ENCODE peak calls at places on chromosomes 11 and 22, in seven cellular contexts. One of them, this sample, is unnamed.
A peak's percentile ranks its signal among the peaks of the same experiment; 100 is the strongest.

GRCh38 chr11:114153224-114153623 is 93.7 kb downstream of the ZBTB16 start:
- DNase-seq in right lobe of liver: peak; percentile 71
- DNase-seq in effector memory CD4-positive, alpha-beta T cell: no peak
- DNase-seq in tibial nerve: no peak
- DNase-seq in lower lobe of right lung: no peak
- DNase-seq in body of pancreas: no peak
- DNase-seq in OCI-LY7: no peak
- DNase-seq in this sample: no peak

GRCh38 chr11:74086242-74086884 is 77.5 kb upstream of the UCP3 start:
- DNase-seq in OCI-LY7: no peak
- DNase-seq in effector memory CD4-positive, alpha-beta T cell: no peak
- DNase-seq in tibial nerve: no peak
- DNase-seq in body of pancreas: no peak
- DNase-seq in lower lobe of right lung: no peak
- DNase-seq in right lobe of liver: no peak
- DNase-seq in this sample: no peak

GRCh38 chr22:37544955-37545702 is 15.2 kb upstream of the CDC42EP1 start:
- DNase-seq in body of pancreas: peak; percentile 90
- DNase-seq in OCI-LY7: peak; percentile 46
- DNase-seq in right lobe of liver: peak; percentile 86
- DNase-seq in lower lobe of right lung: peak; percentile 82
- DNase-seq in tibial nerve: no peak
- DNase-seq in effector memory CD4-positive, alpha-beta T cell: peak; percentile 14
- DNase-seq in this sample: no peak

GRCh38 chr11:109486129-109486528 is 64.1 kb downstream of the C11orf87 start:
- DNase-seq in effector memory CD4-positive, alpha-beta T cell: no peak
- DNase-seq in OCI-LY7: no peak
- DNase-seq in body of pancreas: no peak
- DNase-seq in tibial nerve: no peak
- DNase-seq in right lobe of liver: no peak
- DNase-seq in lower lobe of right lung: no peak
- DNase-seq in this sample: no peak

GRCh38 chr11:60265373-60266214 is 14.9 kb upstream of the MS4A4A start:
- DNase-seq in right lobe of liver: no peak
- DNase-seq in lower lobe of right lung: no peak
- DNase-seq in body of pancreas: no peak
- DNase-seq in OCI-LY7: peak; percentile 61
- DNase-seq in effector memory CD4-positive, alpha-beta T cell: no peak
- DNase-seq in tibial nerve: no peak
- DNase-seq in this sample: no peak

GRCh38 chr11:76788661-76789442 is 5.7 kb downstream of the TSKU start:
- DNase-seq in OCI-LY7: no peak
- DNase-seq in right lobe of liver: peak; percentile 75
- DNase-seq in tibial nerve: no peak
- DNase-seq in body of pancreas: peak; percentile 86
- DNase-seq in lower lobe of right lung: peak; percentile 83
- DNase-seq in effector memory CD4-positive, alpha-beta T cell: no peak
- DNase-seq in this sample: no peak

GRCh38 chr11:47881145-47881544 is 33.0 kb upstream of the NUP160 start:
- DNase-seq in tibial nerve: no peak
- DNase-seq in effector memory CD4-positive, alpha-beta T cell: no peak
- DNase-seq in right lobe of liver: no peak
- DNase-seq in lower lobe of right lung: peak; percentile 57
- DNase-seq in body of pancreas: no peak
- DNase-seq in OCI-LY7: no peak
- DNase-seq in this sample: no peak

GRCh38 chr22:42172385-42173172 is 42.0 kb upstream of the CYP2D6 start:
- DNase-seq in body of pancreas: no peak
- DNase-seq in lower lobe of right lung: no peak
- DNase-seq in OCI-LY7: peak; percentile 54
- DNase-seq in effector memory CD4-positive, alpha-beta T cell: no peak
- DNase-seq in tibial nerve: no peak
- DNase-seq in right lobe of liver: no peak
- DNase-seq in this sample: no peak

GRCh38 chr11:130897262-130898182 is 18.8 kb downstream of the SNX19 start:
- DNase-seq in body of pancreas: peak; percentile 77
- DNase-seq in tibial nerve: peak; percentile 36
- DNase-seq in OCI-LY7: no peak
- DNase-seq in lower lobe of right lung: peak; percentile 65
- DNase-seq in effector memory CD4-positive, alpha-beta T cell: no peak
- DNase-seq in right lobe of liver: peak; percentile 87
- DNase-seq in this sample: no peak

GRCh38 chr11:31813242-31813960 is 2.3 kb upstream of the PAX6 start:
- DNase-seq in effector memory CD4-positive, alpha-beta T cell: no peak
- DNase-seq in tibial nerve: no peak
- DNase-seq in right lobe of liver: no peak
- DNase-seq in OCI-LY7: no peak
- DNase-seq in body of pancreas: no peak
- DNase-seq in lower lobe of right lung: no peak
- DNase-seq in this sample: no peak

GRCh38 chr22:28188480-28188879 is 269.4 kb upstream of the PITPNB start:
- DNase-seq in effector memory CD4-positive, alpha-beta T cell: no peak
- DNase-seq in OCI-LY7: no peak
- DNase-seq in body of pancreas: no peak
- DNase-seq in lower lobe of right lung: no peak
- DNase-seq in tibial nerve: no peak
- DNase-seq in right lobe of liver: no peak
- DNase-seq in this sample: no peak

DNA sequence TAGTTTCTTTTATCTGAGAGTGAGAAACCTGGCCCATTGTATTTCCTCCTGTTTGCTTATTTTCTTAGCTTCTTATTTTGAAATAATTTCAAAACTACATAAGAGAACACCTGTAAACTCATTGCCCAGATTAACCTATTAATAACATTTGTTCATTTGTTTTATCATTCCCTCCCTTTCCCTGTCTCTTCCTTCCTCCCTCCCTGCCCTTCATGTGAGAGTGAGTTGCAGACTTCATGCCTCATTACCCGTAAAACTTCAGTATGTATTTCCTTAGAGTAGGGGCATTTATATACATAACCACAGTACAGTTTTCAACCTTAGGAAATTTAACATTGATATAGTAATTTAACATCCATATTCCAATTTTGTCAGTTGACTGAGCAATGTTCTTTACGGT is 32.0 kb downstream of the TECTA start:
- DNase-seq in effector memory CD4-positive, alpha-beta T cell: no peak
- DNase-seq in lower lobe of right lung: no peak
- DNase-seq in body of pancreas: no peak
- DNase-seq in OCI-LY7: no peak
- DNase-seq in right lobe of liver: no peak
- DNase-seq in tibial nerve: no peak
- DNase-seq in this sample: no peak
- H3K9me3 ChIP-seq in effector memory CD4-positive, alpha-beta T cell: no peaks in the 10 kb centered on the region
- H3K9me3 ChIP-seq in lower lobe of right lung: no peaks in the 10 kb centered on the region
- H3K9me3 ChIP-seq in body of pancreas: no peaks in the 10 kb centered on the region
- H3K9me3 ChIP-seq in OCI-LY7: no peaks in the 10 kb centered on the region
- H3K9me3 ChIP-seq in right lobe of liver: no peaks in the 10 kb centered on the region
- H3K9me3 ChIP-seq in tibial nerve: no peaks in the 10 kb centered on the region
- H3K9me3 ChIP-seq in this sample: no peaks in the 10 kb centered on the region

GRCh38 chr11:15194671-15195415 is 80.1 kb downstream of the INSC start:
- DNase-seq in OCI-LY7: no peak
- DNase-seq in effector memory CD4-positive, alpha-beta T cell: no peak
- DNase-seq in body of pancreas: no peak
- DNase-seq in tibial nerve: no peak
- DNase-seq in lower lobe of right lung: no peak
- DNase-seq in right lobe of liver: no peak
- DNase-seq in this sample: no peak
- H3K9me3 ChIP-seq in OCI-LY7: no peaks in the 10 kb centered on the region
- H3K9me3 ChIP-seq in effector memory CD4-positive, alpha-beta T cell: no peaks in the 10 kb centered on the region
- H3K9me3 ChIP-seq in body of pancreas: no peaks in the 10 kb centered on the region
- H3K9me3 ChIP-seq in tibial nerve: no peaks in the 10 kb centered on the region
- H3K9me3 ChIP-seq in lower lobe of right lung: no peaks in the 10 kb centered on the region
- H3K9me3 ChIP-seq in right lobe of liver: no peaks in the 10 kb centered on the region
- H3K9me3 ChIP-seq in this sample: no peaks in the 10 kb centered on the region

GRCh38 chr22:49457146-49457545 is 370.5 kb downstream of the BRD1 start:
- DNase-seq in tibial nerve: no peak
- DNase-seq in OCI-LY7: no peak
- DNase-seq in effector memory CD4-positive, alpha-beta T cell: no peak
- DNase-seq in lower lobe of right lung: no peak
- DNase-seq in body of pancreas: no peak
- DNase-seq in right lobe of liver: no peak
- DNase-seq in this sample: no peak

GRCh38 chr22:49458708-49459099 is 369.0 kb downstream of the BRD1 start:
- DNase-seq in body of pancreas: no peak
- DNase-seq in right lobe of liver: no peak
- DNase-seq in lower lobe of right lung: no peak
- DNase-seq in tibial nerve: no peak
- DNase-seq in OCI-LY7: no peak
- DNase-seq in effector memory CD4-positive, alpha-beta T cell: no peak
- DNase-seq in this sample: no peak

GRCh38 chr22:49460662-49461371 is 366.9 kb downstream of the BRD1 start:
- DNase-seq in tibial nerve: no peak
- DNase-seq in right lobe of liver: no peak
- DNase-seq in body of pancreas: no peak
- DNase-seq in OCI-LY7: no peak
- DNase-seq in lower lobe of right lung: no peak
- DNase-seq in effector memory CD4-positive, alpha-beta T cell: no peak
- DNase-seq in this sample: no peak

GRCh38 chr22:49454726-49455125 is 372.9 kb downstream of the BRD1 start:
- DNase-seq in body of pancreas: no peak
- DNase-seq in right lobe of liver: no peak
- DNase-seq in effector memory CD4-positive, alpha-beta T cell: no peak
- DNase-seq in OCI-LY7: no peak
- DNase-seq in lower lobe of right lung: no peak
- DNase-seq in tibial nerve: no peak
- DNase-seq in this sample: no peak

GRCh38 chr22:49457946-49458707 is 369.5 kb downstream of the BRD1 start:
- DNase-seq in effector memory CD4-positive, alpha-beta T cell: no peak
- DNase-seq in lower lobe of right lung: no peak
- DNase-seq in right lobe of liver: no peak
- DNase-seq in OCI-LY7: no peak
- DNase-seq in tibial nerve: no peak
- DNase-seq in body of pancreas: no peak
- DNase-seq in this sample: no peak
- H3K9me3 ChIP-seq in effector memory CD4-positive, alpha-beta T cell: no peaks in the 10 kb centered on the region
- H3K9me3 ChIP-seq in lower lobe of right lung: no peaks in the 10 kb centered on the region
- H3K9me3 ChIP-seq in right lobe of liver: no peaks in the 10 kb centered on the region
- H3K9me3 ChIP-seq in OCI-LY7: no peaks in the 10 kb centered on the region
- H3K9me3 ChIP-seq in tibial nerve: no peaks in the 10 kb centered on the region
- H3K9me3 ChIP-seq in body of pancreas: no peaks in the 10 kb centered on the region
- H3K9me3 ChIP-seq in this sample: no peaks in the 10 kb centered on the region

DNA sequence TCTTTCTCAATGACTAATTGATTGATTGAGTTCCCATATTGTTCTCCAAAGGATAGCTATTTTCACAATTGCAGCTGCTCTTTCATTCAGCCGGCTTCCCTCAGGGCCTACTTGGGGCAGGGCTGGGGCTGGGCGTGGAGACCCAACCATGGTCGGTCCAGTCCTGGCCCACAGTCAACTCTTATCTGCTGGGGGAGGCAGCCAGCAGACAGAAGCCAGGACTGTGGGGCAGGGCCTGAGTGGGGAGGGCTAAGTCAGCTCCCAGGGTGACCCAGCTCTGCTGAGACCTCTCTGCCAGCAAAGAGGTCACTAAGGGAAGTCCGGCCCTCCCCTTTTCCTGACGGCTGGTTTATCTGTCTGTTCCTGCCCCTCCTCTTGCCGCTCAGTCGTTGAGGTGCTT is 735.2 kb downstream of the TBC1D22A start:
- DNase-seq in lower lobe of right lung: no peak
- DNase-seq in tibial nerve: no peak
- DNase-seq in OCI-LY7: no peak
- DNase-seq in body of pancreas: no peak
- DNase-seq in effector memory CD4-positive, alpha-beta T cell: no peak
- DNase-seq in right lobe of liver: no peak
- DNase-seq in this sample: no peak
- H3K9me3 ChIP-seq in lower lobe of right lung: peaks cover 17% of the 10 kb centered on the region
- H3K9me3 ChIP-seq in tibial nerve: no peaks in the 10 kb centered on the region
- H3K9me3 ChIP-seq in OCI-LY7: peaks cover 25% of the 10 kb centered on the region
- H3K9me3 ChIP-seq in body of pancreas: no peaks in the 10 kb centered on the region
- H3K9me3 ChIP-seq in effector memory CD4-positive, alpha-beta T cell: peaks cover 11% of the 10 kb centered on the region
- H3K9me3 ChIP-seq in right lobe of liver: no peaks in the 10 kb centered on the region
- H3K9me3 ChIP-seq in this sample: no peaks in the 10 kb centered on the region

GRCh38 chr11:100188137-100188783 is 498.8 kb upstream of the ARHGAP42 start:
- DNase-seq in lower lobe of right lung: no peak
- DNase-seq in right lobe of liver: peak; percentile 30
- DNase-seq in body of pancreas: no peak
- DNase-seq in tibial nerve: no peak
- DNase-seq in effector memory CD4-positive, alpha-beta T cell: no peak
- DNase-seq in OCI-LY7: no peak
- DNase-seq in this sample: no peak
- H3K9me3 ChIP-seq in lower lobe of right lung: no peaks in the 10 kb centered on the region
- H3K9me3 ChIP-seq in right lobe of liver: no peaks in the 10 kb centered on the region
- H3K9me3 ChIP-seq in body of pancreas: no peaks in the 10 kb centered on the region
- H3K9me3 ChIP-seq in tibial nerve: no peaks in the 10 kb centered on the region
- H3K9me3 ChIP-seq in effector memory CD4-positive, alpha-beta T cell: no peaks in the 10 kb centered on the region
- H3K9me3 ChIP-seq in OCI-LY7: no peaks in the 10 kb centered on the region
- H3K9me3 ChIP-seq in this sample: no peaks in the 10 kb centered on the region

GRCh38 chr22:47397673-47398072 is 635.2 kb downstream of the TBC1D22A start:
- DNase-seq in effector memory CD4-positive, alpha-beta T cell: no peak
- DNase-seq in body of pancreas: no peak
- DNase-seq in lower lobe of right lung: no peak
- DNase-seq in OCI-LY7: no peak
- DNase-seq in tibial nerve: no peak
- DNase-seq in right lobe of liver: peak; percentile 31
- DNase-seq in this sample: no peak
- H3K9me3 ChIP-seq in effector memory CD4-positive, alpha-beta T cell: no peaks in the 10 kb centered on the region
- H3K9me3 ChIP-seq in body of pancreas: no peaks in the 10 kb centered on the region
- H3K9me3 ChIP-seq in lower lobe of right lung: no peaks in the 10 kb centered on the region
- H3K9me3 ChIP-seq in OCI-LY7: no peaks in the 10 kb centered on the region
- H3K9me3 ChIP-seq in tibial nerve: no peaks in the 10 kb centered on the region
- H3K9me3 ChIP-seq in right lobe of liver: no peaks in the 10 kb centered on the region
- H3K9me3 ChIP-seq in this sample: no peaks in the 10 kb centered on the region

DNA sequence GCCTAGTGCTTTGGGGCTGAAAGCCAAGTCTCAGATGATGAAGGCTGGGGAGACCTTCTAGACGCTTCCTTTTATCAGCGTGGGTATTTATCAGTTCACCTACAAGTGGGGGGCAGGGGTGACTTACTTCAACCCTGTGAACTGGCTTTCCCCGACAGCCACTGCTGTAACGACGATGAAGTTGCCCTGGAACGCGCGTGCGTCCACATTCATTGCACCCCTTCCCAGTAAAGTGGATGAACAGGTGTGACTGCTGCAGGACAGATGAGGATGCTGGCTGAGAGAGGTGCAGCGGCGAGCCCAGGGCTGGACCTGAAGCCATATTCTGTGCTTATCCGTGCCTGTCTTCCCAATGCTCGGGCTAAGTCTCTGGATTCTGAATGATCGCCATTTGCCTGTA is 1122.3 kb downstream of the TBC1D22A start:
- DNase-seq in effector memory CD4-positive, alpha-beta T cell: no peak
- DNase-seq in tibial nerve: no peak
- DNase-seq in body of pancreas: no peak
- DNase-seq in OCI-LY7: no peak
- DNase-seq in right lobe of liver: no peak
- DNase-seq in lower lobe of right lung: no peak
- DNase-seq in this sample: no peak
- H3K9me3 ChIP-seq in effector memory CD4-positive, alpha-beta T cell: no peaks in the 10 kb centered on the region
- H3K9me3 ChIP-seq in tibial nerve: no peaks in the 10 kb centered on the region
- H3K9me3 ChIP-seq in body of pancreas: no peaks in the 10 kb centered on the region
- H3K9me3 ChIP-seq in OCI-LY7: no peaks in the 10 kb centered on the region
- H3K9me3 ChIP-seq in right lobe of liver: no peaks in the 10 kb centered on the region
- H3K9me3 ChIP-seq in lower lobe of right lung: no peaks in the 10 kb centered on the region
- H3K9me3 ChIP-seq in this sample: no peaks in the 10 kb centered on the region

DNA sequence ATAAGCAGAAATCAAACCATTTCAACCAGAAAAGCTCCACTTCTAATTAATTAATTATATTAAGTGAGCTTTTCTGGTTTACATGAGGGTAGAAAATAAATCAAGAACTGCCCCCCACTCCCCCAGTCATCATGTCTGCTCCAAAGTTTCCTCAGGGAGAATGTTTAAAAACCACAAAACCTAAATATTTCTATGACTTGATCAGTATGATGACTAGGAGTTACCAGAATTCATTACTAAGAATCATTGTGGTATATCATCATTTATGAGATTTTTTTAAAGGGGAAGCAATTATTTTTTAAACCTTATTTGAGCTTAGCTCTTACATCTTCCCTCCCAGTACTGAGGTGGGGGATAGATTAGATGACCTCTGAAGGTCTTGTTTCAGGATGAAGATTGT is 401.1 kb upstream of the CADM1 start:
- DNase-seq in lower lobe of right lung: no peak
- DNase-seq in right lobe of liver: no peak
- DNase-seq in effector memory CD4-positive, alpha-beta T cell: no peak
- DNase-seq in OCI-LY7: no peak
- DNase-seq in tibial nerve: no peak
- DNase-seq in body of pancreas: no peak
- DNase-seq in this sample: no peak
- H3K9me3 ChIP-seq in lower lobe of right lung: no peaks in the 10 kb centered on the region
- H3K9me3 ChIP-seq in right lobe of liver: no peaks in the 10 kb centered on the region
- H3K9me3 ChIP-seq in effector memory CD4-positive, alpha-beta T cell: no peaks in the 10 kb centered on the region
- H3K9me3 ChIP-seq in OCI-LY7: no peaks in the 10 kb centered on the region
- H3K9me3 ChIP-seq in tibial nerve: no peaks in the 10 kb centered on the region
- H3K9me3 ChIP-seq in body of pancreas: no peaks in the 10 kb centered on the region
- H3K9me3 ChIP-seq in this sample: no peaks in the 10 kb centered on the region